ENCODE peak calls at places on chromosomes 11 and 22, in eight cellular contexts. T, W, V, A, Q, J, L and K are unnamed samples.

GRCh38 chr11:59601788-59602187 is 13.8 kb downstream of the OSBP start:
- DNase-seq in T (no peak), W (no peak), V (no peak), A (no peak), Q (no peak), J (no peak), L (no peak), K (no peak)

GRCh38 chr22:46058591-46059519 is 81.9 kb upstream of the WNT7B start:
- DNase-seq in T (no peak), W (peak; percentile 36), V (peak; percentile 18), A (no peak), Q (no peak), J (peak; percentile 56), L (no peak), K (no peak)

GRCh38 chr11:63537293-63538101 is 889 bp downstream of the PLAAT4 start:
- DNase-seq in T (no peak), W (peak; percentile 69), V (peak; percentile 95), A (peak; percentile 33), Q (no peak), J (no peak), L (peak; percentile 4), K (no peak)

GRCh38 chr11:59849129-59849528 is 3.8 kb upstream of the CBLIF start:
- DNase-seq in T (no peak), W (no peak), V (no peak), A (no peak), Q (no peak), J (no peak), L (no peak), K (no peak)

GRCh38 chr22:45579306-45579705 is 76.6 kb downstream of the FBLN1 start:
- DNase-seq in T (no peak), W (no peak), V (no peak), A (no peak), Q (no peak), J (no peak), L (no peak), K (no peak)

GRCh38 chr11:131423715-131424114 is 53.3 kb downstream of the NTM start:
- DNase-seq in T (no peak), W (no peak), V (no peak), A (no peak), Q (no peak), J (no peak), L (peak; percentile 7), K (no peak)

GRCh38 chr22:40525250-40525884 is 111.2 kb downstream of the MRTFA start:
- DNase-seq in T (no peak), W (peak; percentile 26), V (no peak), A (peak; percentile 73), Q (peak; percentile 65), J (peak; percentile 60), L (peak; percentile 46), K (peak; percentile 66)

GRCh38 chr11:12470236-12470635 is 92.9 kb downstream of the PARVA start:
- DNase-seq in T (no peak), W (no peak), V (no peak), A (no peak), Q (no peak), J (no peak), L (no peak), K (no peak)

GRCh38 chr11:96145163-96145585 is 197.8 kb downstream of the MAML2 start:
- DNase-seq in T (no peak), W (no peak), V (no peak), A (no peak), Q (no peak), J (no peak), L (no peak), K (no peak)

GRCh38 chr22:48591286-48592065 is 1236.2 kb downstream of the BRD1 start:
- DNase-seq in T (no peak), W (no peak), V (no peak), A (no peak), Q (no peak), J (peak; percentile 19), L (no peak), K (peak; percentile 8)

GRCh38 chr11:7894251-7894650 is 36.8 kb downstream of the OR10A6 start:
- DNase-seq in T (no peak), W (no peak), V (no peak), A (no peak), Q (no peak), J (no peak), L (no peak), K (no peak)

GRCh38 chr11:33652001-33652400 is 48.6 kb downstream of the C11orf91 start:
- DNase-seq in T (no peak), W (no peak), V (no peak), A (no peak), Q (no peak), J (no peak), L (peak; percentile 17), K (no peak)

GRCh38 chr22:20056161-20056560 is 23.9 kb upstream of the DGCR8 start:
- DNase-seq in T (no peak), W (no peak), V (no peak), A (no peak), Q (no peak), J (no peak), L (no peak), K (no peak)

GRCh38 chr11:90434858-90435257 is 212.0 kb upstream of the CHORDC1 start:
- DNase-seq in T (no peak), W (no peak), V (no peak), A (no peak), Q (no peak), J (no peak), L (no peak), K (no peak)
- TF ChIP-seq CTCF in T (no peak), W (no peak), V (no peak), A (no peak), Q (no peak), J (no peak), L (no peak), K (no peak)

GRCh38 chr11:125226701-125227100 is 62.1 kb downstream of the PKNOX2 start:
- DNase-seq in T (no peak), W (no peak), V (no peak), A (no peak), Q (no peak), J (no peak), L (no peak), K (no peak)

GRCh38 chr11:125225401-125225800 is 60.9 kb downstream of the PKNOX2 start:
- DNase-seq in T (no peak), W (no peak), V (no peak), A (no peak), Q (no peak), J (no peak), L (no peak), K (no peak)

GRCh38 chr11:125223901-125224331 is 59.4 kb downstream of the PKNOX2 start:
- DNase-seq in T (no peak), W (no peak), V (no peak), A (no peak), Q (no peak), J (no peak), L (no peak), K (no peak)

GRCh38 chr11:125222494-125222893 is 57.9 kb downstream of the PKNOX2 start:
- DNase-seq in T (no peak), W (no peak), V (no peak), A (no peak), Q (no peak), J (no peak), L (no peak), K (no peak)

DNA sequence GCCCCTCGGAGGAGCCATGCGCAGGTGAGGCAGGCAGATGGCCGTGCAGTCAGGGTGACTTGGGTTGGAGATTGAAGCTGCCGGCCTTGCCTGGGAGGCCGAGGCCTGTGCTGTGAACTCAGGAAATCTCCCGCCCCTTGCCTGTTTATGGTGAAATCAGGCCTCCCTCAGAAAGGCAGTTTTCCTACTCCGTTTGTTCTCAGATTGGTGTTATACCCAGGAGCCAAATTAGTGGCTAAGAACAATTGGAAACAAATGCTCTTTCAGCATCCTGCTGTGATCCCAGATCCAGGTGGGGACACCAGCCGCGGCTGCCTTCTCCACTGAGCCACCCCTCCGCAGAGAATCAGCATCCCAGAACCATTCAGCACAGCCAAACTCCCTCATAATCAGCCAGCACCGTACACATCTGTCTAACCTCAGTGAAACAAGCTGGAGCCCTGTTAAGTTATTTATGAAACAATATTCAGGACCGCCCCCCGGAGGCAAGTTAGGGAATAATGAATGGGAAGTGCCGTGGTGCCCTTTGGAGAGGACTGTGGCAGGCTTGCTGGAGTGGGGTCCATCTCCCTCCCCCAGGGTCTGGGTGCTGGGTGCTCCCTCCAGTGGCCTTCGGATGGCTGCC is 60.0 kb downstream of the PKNOX2 start:
- DNase-seq in T (no peak), W (no peak), V (peak; percentile 19), A (no peak), Q (no peak), J (no peak), L (peak; percentile 23), K (peak; percentile 52)
- TF ChIP-seq CTCF in T (no peak), W (no peak), V (peak; percentile 30), A (no peak), Q (no peak), J (no peak), L (peak; percentile 36), K (peak; percentile 37)

GRCh38 chr11:124069429-124070401 is 28.6 kb upstream of the OR10G7 start:
- DNase-seq in T (peak; percentile 24), W (peak; percentile 38), V (peak; percentile 61), A (peak; percentile 62), Q (no peak), J (peak; percentile 58), L (peak; percentile 50), K (peak; percentile 61)
- TF ChIP-seq CTCF in T (peak; percentile 23), W (peak; percentile 56), V (peak; percentile 91), A (peak; percentile 68), Q (no peak), J (peak; percentile 35), L (peak; percentile 70), K (peak; percentile 39)

GRCh38 chr11:978073-978720 is 52.5 kb downstream of the AP2A2 start:
- DNase-seq in T (no peak), W (no peak), V (no peak), A (no peak), Q (no peak), J (no peak), L (no peak), K (no peak)

GRCh38 chr11:973237-973636 is 47.6 kb downstream of the AP2A2 start:
- DNase-seq in T (no peak), W (no peak), V (no peak), A (no peak), Q (no peak), J (no peak), L (no peak), K (no peak)

GRCh38 chr11:975824-976223 is 50.2 kb downstream of the AP2A2 start:
- DNase-seq in T (no peak), W (no peak), V (peak; percentile 44), A (no peak), Q (no peak), J (no peak), L (peak; percentile 52), K (no peak)

GRCh38 chr11:978781-979180 is 53.1 kb downstream of the AP2A2 start:
- DNase-seq in T (no peak), W (no peak), V (no peak), A (no peak), Q (no peak), J (no peak), L (no peak), K (no peak)

DNA sequence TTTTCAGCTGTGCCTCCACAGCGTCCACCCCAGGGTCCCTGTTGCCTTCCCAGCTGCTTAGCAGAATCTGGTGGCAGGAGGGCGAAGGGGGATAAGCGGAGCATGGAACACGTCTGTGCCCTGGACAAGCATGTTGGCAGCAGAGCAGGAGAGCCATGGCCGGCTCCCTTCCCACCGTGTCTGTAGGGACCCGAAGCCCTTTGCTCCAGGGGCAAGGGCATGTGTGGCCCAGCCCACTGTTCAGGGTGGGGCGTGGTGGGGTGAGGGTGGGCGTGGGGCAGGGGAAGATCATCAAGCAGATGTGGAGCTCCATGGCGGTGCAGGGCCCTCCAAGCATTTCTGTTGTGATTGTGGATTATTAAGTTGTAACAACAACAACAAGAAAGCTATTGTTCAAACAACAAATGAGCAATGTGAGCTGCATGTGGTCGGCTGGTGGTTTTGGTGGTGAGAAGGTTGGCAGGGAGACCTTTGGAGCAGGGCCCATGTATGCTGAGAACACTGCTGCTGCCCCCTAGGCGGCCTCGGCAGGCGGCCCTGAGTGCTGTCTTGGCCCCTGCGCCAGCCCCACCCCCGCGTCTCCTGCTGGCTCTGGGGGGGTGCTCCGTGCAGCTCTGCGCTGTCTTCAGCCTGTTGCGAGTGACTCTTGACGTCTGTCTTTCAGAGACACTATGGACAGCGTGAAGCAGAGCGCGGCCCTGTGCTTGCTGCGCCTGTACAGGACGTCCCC is 50.9 kb downstream of the AP2A2 start:
- DNase-seq in T (no peak), W (peak; percentile 65), V (peak; percentile 63), A (peak; percentile 46), Q (no peak), J (no peak), L (no peak), K (no peak)
- TF ChIP-seq CTCF in T (no peak), W (peak; percentile 22), V (peak; percentile 36), A (no peak), Q (no peak), J (no peak), L (no peak), K (no peak)